ENCODE peak calls at places on chromosome 1, in six cellular contexts. M is K562, V is prostate gland, P is SK-N-SH, B is H1, H is GM23338. J is an unnamed sample.

GRCh38 chr1:200483491-200484143 is 73.8 kb upstream of the ZNF281 start:
- DNase-seq in H (peak), V (no peak), P (peak), M (peak), B (no peak), J (no peak)

GRCh38 chr1:102952400-102952799 is 155.9 kb downstream of the COL11A1 start:
- DNase-seq in H (no peak), M (no peak), P (no peak), B (no peak), V (no peak), J (no peak)

GRCh38 chr1:3707298-3707938 is 44.8 kb upstream of the CCDC27 start:
- DNase-seq in H (peak), B (peak), M (no peak), V (peak), P (no peak), J (no peak)

GRCh38 chr1:9361630-9362256 is 69.0 kb downstream of the SPSB1 start:
- DNase-seq in V (no peak), M (no peak), P (no peak), H (no peak), B (no peak), J (no peak)

GRCh38 chr1:232684331-232685105 is 54.6 kb upstream of the SIPA1L2 start:
- DNase-seq in H (no peak), M (no peak), B (no peak), V (no peak), P (no peak), J (no peak)

GRCh38 chr1:197799271-197799670 is 24.0 kb upstream of the DENND1B start:
- DNase-seq in M (no peak), P (no peak), B (no peak), V (no peak), H (no peak), J (no peak)

GRCh38 chr1:232538224-232538942 is 91.5 kb downstream of the SIPA1L2 start:
- DNase-seq in B (peak), M (no peak), H (peak), V (no peak), P (no peak), J (no peak)

GRCh38 chr1:147640553-147641165 is 29.7 kb downstream of the ACP6 start:
- DNase-seq in B (peak), M (peak), P (peak), H (peak), V (peak), J (no peak)

GRCh38 chr1:183831336-183831735 is 26.4 kb downstream of the RGL1 start:
- DNase-seq in P (no peak), B (no peak), H (no peak), M (no peak), V (no peak), J (no peak)

GRCh38 chr1:39105061-39105840 is 79.1 kb downstream of the NDUFS5 start:
- DNase-seq in M (peak), H (peak), B (no peak), V (peak), P (peak), J (no peak)

GRCh38 chr1:48469616-48470500 is 2.1 kb downstream of the SPATA6 start:
- DNase-seq in M (no peak), B (no peak), H (no peak), V (peak), P (no peak), J (no peak)

GRCh38 chr1:6209661-6210605 is 4.0 kb downstream of the RNF207 start:
- DNase-seq in P (peak), V (no peak), M (peak), B (no peak), H (peak), J (no peak)

GRCh38 chr1:200367841-200368534 is 41.8 kb downstream of the ZNF281 start:
- DNase-seq in P (no peak), M (no peak), V (no peak), H (no peak), B (no peak), J (no peak)

GRCh38 chr1:47713960-47714359 is 276.1 kb downstream of the FOXD2 start:
- DNase-seq in P (no peak), M (no peak), H (no peak), B (no peak), V (no peak), J (no peak)

GRCh38 chr1:160622885-160623633 is 23.8 kb downstream of the SLAMF1 start:
- DNase-seq in B (no peak), V (no peak), P (no peak), H (no peak), M (no peak), J (peak)

GRCh38 chr1:53061859-53062714 is at the start of gene PODN:
- DNase-seq in B (no peak), H (peak), V (no peak), P (peak), M (no peak), J (peak)

GRCh38 chr1:234554478-234555311 is 55.3 kb downstream of the IRF2BP2 start:
- DNase-seq in P (peak), H (no peak), V (no peak), M (peak), B (no peak), J (no peak)

GRCh38 chr1:151340870-151341754 is 5.9 kb downstream of the RFX5 start:
- DNase-seq in H (peak), M (peak), B (no peak), P (peak), V (peak), J (no peak)

GRCh38 chr1:81174052-81174451 is 626.7 kb upstream of the ADGRL2 start:
- DNase-seq in P (no peak), M (no peak), H (no peak), B (no peak), V (no peak), J (no peak)

GRCh38 chr1:9009438-9010366 is 16.5 kb downstream of the SLC2A7 start:
- DNase-seq in B (peak), M (peak), H (peak), P (peak), V (no peak), J (no peak)

GRCh38 chr1:41656088-41656487 is 171.6 kb upstream of the EDN2 start:
- DNase-seq in H (no peak), B (no peak), M (no peak), P (no peak), V (no peak), J (no peak)

GRCh38 chr1:85451236-85451830 is 13.6 kb downstream of the DDAH1 start:
- DNase-seq in V (no peak), B (no peak), M (no peak), P (no peak), H (no peak), J (peak)

GRCh38 chr1:57353589-57353988 is 70.3 kb downstream of the DAB1 start:
- DNase-seq in V (no peak), B (no peak), H (no peak), M (no peak), P (no peak), J (no peak)

GRCh38 chr1:57678138-57678537 is 254.3 kb upstream of the DAB1 start:
- DNase-seq in M (no peak), B (no peak), H (peak), V (no peak), P (no peak), J (no peak)

GRCh38 chr1:198168180-198168579 is 11.4 kb downstream of the NEK7 start:
- DNase-seq in P (no peak), M (peak), B (no peak), H (no peak), V (no peak), J (no peak)

GRCh38 chr1:5898266-5898665 is 94.0 kb downstream of the NPHP4 start:
- DNase-seq in V (no peak), M (no peak), B (no peak), H (no peak), P (no peak), J (no peak)

GRCh38 chr1:46802901-46803574 is 4.2 kb downstream of the CYP4B1 start:
- DNase-seq in V (no peak), M (no peak), B (no peak), P (no peak), H (no peak), J (peak)

GRCh38 chr1:200262326-200262965 is 147.4 kb downstream of the ZNF281 start:
- DNase-seq in B (no peak), P (no peak), V (no peak), H (peak), M (peak), J (no peak)

GRCh38 chr1:22509815-22510214 is 53.5 kb upstream of the EPHA8 start:
- DNase-seq in B (no peak), M (no peak), P (no peak), V (no peak), H (no peak), J (no peak)

GRCh38 chr1:233478611-233479010 is 135.3 kb upstream of the KCNK1 start:
- DNase-seq in M (no peak), H (no peak), B (no peak), V (no peak), P (no peak), J (no peak)

GRCh38 chr1:47870946-47871750 is 126.0 kb downstream of the TRABD2B start:
- DNase-seq in B (no peak), V (no peak), H (no peak), M (no peak), P (no peak), J (no peak)

GRCh38 chr1:62259551-62259950 is 59.7 kb downstream of the KANK4 start:
- DNase-seq in V (no peak), H (no peak), B (no peak), M (no peak), P (no peak), J (no peak)

DNA sequence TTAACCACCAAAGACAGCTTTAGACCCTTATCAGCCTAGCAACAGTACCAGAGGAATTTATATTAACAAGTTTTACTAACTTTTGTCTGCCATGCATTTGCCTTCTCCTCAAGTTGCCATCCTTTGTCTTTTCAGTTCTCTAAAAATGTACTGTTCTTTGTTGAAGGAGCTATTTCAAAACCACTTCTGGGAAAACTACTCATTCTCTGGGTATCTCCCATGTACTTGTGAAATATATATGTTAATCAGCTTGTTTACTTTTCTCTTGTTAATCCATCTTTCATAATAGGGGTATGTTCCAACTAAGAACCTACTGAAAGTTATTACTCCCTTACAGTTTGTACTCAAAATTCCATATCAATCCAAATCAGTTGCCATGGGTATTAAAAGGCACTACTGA is 16.3 kb downstream of the DPYD start:
- DNase-seq in B (no peak), V (no peak), M (no peak), H (no peak), P (no peak), J (no peak)
- H3K27ac ChIP-seq in B (no peak), V (no peak), M (no peak), H (no peak), P (no peak), J (no peak)

GRCh38 chr1:201598973-201599372 is 60.0 kb downstream of the NAV1 start:
- DNase-seq in P (no peak), H (no peak), M (no peak), V (no peak), B (no peak), J (no peak)
- TF ChIP-seq POLR2AphosphoS5 in P (no peak), H (no peak), M (no peak), V (no peak), B (no peak), J (no peak)

GRCh38 chr1:71343686-71344416 is 263.0 kb upstream of the ZRANB2 start:
- DNase-seq in B (no peak), H (peak), M (no peak), P (no peak), V (no peak), J (no peak)
- TF ChIP-seq CTCF in B (peak), H (peak), M (no peak), P (peak), V (no peak), J (no peak)

DNA sequence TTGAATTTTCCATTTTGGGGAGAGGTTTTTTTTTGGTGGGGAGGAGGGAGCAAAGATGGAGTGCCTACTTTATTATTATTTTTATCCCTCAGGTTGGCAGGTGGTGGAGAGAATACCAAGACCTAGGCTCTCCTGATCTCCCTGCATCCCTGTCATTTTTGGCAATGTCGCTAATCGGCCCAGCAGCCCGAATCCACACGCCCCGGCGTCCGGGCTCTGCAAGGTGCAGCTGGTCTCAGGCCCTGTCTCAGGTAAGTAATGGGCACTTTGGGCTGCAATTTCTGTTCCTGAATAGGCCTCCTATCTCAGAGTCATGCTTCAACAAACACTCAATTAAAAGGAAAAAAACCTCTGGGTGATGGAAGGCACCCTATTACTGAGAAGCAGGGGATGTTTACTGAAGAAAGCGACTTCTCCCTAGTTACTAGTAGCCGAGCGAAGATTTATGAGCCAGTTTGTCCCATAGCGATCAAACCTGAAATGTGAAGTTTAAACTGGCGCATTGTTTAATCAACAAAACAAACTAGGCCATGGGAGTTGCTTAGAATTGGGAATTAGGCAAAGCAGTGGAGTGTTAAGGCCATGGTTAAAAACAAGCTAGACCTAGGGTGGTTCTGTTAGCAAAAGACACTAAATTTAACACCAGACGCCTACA is 137.8 kb downstream of the RWDD3 start:
- DNase-seq in P (no peak), M (no peak), H (no peak), B (no peak), V (peak), J (no peak)
- H3K27ac ChIP-seq in P (no peak), M (no peak), H (no peak), B (no peak), V (peak), J (no peak)

DNA sequence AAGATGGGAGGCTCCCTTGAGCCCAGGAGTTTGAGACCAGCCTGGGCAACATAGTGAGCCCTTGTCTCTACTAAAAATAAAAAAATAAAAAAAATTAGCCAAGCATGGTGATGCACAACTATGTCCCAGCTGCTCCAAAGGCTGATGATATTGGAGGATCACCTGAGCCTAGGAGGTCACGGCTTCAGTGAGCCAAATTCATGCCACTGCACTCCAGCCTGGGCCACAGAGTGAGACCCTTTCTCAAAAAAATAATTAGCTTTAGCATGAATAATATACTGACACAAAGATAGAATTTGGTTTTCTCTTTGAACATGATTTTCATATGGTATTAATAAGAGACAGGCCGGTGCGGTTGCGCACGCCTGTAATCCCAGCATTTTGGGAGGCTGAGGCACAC is 88.8 kb downstream of the DESI2 start:
- DNase-seq in V (no peak), H (no peak), P (no peak), M (no peak), B (no peak), J (no peak)
- TF ChIP-seq POLR2AphosphoS5 in V (no peak), H (no peak), P (no peak), M (no peak), B (no peak), J (no peak)

DNA sequence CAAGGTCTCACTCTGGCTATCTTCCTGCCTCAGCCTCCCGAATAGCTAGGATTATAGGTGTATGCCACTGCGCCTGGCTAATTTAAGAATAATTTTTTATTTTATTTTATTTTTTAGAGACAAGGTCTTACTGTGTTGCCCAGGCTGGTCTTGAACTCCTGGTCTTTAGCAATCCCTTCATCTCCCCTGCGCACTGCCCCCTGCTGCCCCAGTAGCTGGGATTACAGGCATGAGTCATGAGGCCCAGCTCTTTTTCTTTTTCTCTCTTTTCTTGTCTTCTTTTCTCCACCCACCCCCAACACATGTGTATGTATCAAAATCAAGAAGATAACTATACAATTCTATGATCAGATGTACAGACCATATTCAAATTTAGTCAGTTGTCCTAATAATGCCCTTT is 87.2 kb downstream of the PEX14 start:
- DNase-seq in V (no peak), P (no peak), M (no peak), B (no peak), H (peak), J (no peak)
- TF ChIP-seq CTCF in V (no peak), P (peak), M (peak), B (peak), H (peak), J (no peak)

GRCh38 chr1:205812878-205813754 is at the start of gene SLC41A1:
- DNase-seq in M (peak), V (peak), H (peak), P (peak), B (peak), J (peak)
- H3K27ac ChIP-seq in M (peak), V (peak), H (no peak), P (peak), B (peak), J (peak)

GRCh38 chr1:215114154-215114933 is 31.8 kb downstream of the KCNK2 start:
- DNase-seq in M (no peak), H (no peak), B (no peak), P (no peak), V (no peak), J (no peak)
- TF ChIP-seq POLR2AphosphoS5 in M (no peak), H (no peak), B (no peak), P (no peak), V (no peak), J (no peak)

GRCh38 chr1:193275773-193276172 is 89.4 kb upstream of the B3GALT2 start:
- DNase-seq in H (peak), M (no peak), B (peak), P (no peak), V (no peak), J (no peak)
- TF ChIP-seq CTCF in H (peak), M (peak), B (peak), P (no peak), V (no peak), J (no peak)

J was measured in esophagus muscularis mucosa.